ENCODE peak calls at places on chromosomes 12 and 14, in five cellular contexts. One of them, this sample, is unnamed.

GRCh38 chr14:69945905-69946304 is 66.7 kb downstream of the SMOC1 start:
- DNase-seq in GM06990: no peak
- DNase-seq in lower leg skin: no peak
- DNase-seq in globus pallidus: no peak
- DNase-seq in activated CD4-positive, alpha-beta T cell treated with anti-CD3 and anti-CD28 coated beads, Interleukin-2, amount 10 ng/mL, durations not matched to agents 24 days and 14 days: no peak
- DNase-seq in this sample: peak

GRCh38 chr14:106044949-106045596 is 518.7 kb downstream of the TMEM121 start:
- DNase-seq in GM06990: no peak
- DNase-seq in lower leg skin: no peak
- DNase-seq in globus pallidus: no peak
- DNase-seq in activated CD4-positive, alpha-beta T cell treated with anti-CD3 and anti-CD28 coated beads, Interleukin-2, amount 10 ng/mL, durations not matched to agents 24 days and 14 days: peak
- DNase-seq in this sample: no peak

GRCh38 chr14:59591641-59592040 is 15.0 kb upstream of the CCDC175 start:
- DNase-seq in GM06990: no peak
- DNase-seq in lower leg skin: no peak
- DNase-seq in globus pallidus: no peak
- DNase-seq in activated CD4-positive, alpha-beta T cell treated with anti-CD3 and anti-CD28 coated beads, Interleukin-2, amount 10 ng/mL, durations not matched to agents 24 days and 14 days: no peak
- DNase-seq in this sample: no peak

GRCh38 chr14:47959753-47960152 is 284.3 kb upstream of the MDGA2 start:
- DNase-seq in GM06990: no peak
- DNase-seq in lower leg skin: no peak
- DNase-seq in globus pallidus: no peak
- DNase-seq in activated CD4-positive, alpha-beta T cell treated with anti-CD3 and anti-CD28 coated beads, Interleukin-2, amount 10 ng/mL, durations not matched to agents 24 days and 14 days: no peak
- DNase-seq in this sample: no peak

GRCh38 chr14:102819790-102820330 is 42.6 kb downstream of the TRAF3 start:
- DNase-seq in GM06990: no peak
- DNase-seq in lower leg skin: no peak
- DNase-seq in globus pallidus: no peak
- DNase-seq in activated CD4-positive, alpha-beta T cell treated with anti-CD3 and anti-CD28 coated beads, Interleukin-2, amount 10 ng/mL, durations not matched to agents 24 days and 14 days: peak
- DNase-seq in this sample: no peak

GRCh38 chr14:104898195-104898558 is 26.5 kb upstream of the PLD4 start:
- DNase-seq in GM06990: no peak
- DNase-seq in lower leg skin: no peak
- DNase-seq in globus pallidus: no peak
- DNase-seq in activated CD4-positive, alpha-beta T cell treated with anti-CD3 and anti-CD28 coated beads, Interleukin-2, amount 10 ng/mL, durations not matched to agents 24 days and 14 days: no peak
- DNase-seq in this sample: no peak

GRCh38 chr12:52390739-52391617 is 5.5 kb upstream of the KRT84 start:
- DNase-seq in GM06990: no peak
- DNase-seq in lower leg skin: no peak
- DNase-seq in globus pallidus: peak
- DNase-seq in activated CD4-positive, alpha-beta T cell treated with anti-CD3 and anti-CD28 coated beads, Interleukin-2, amount 10 ng/mL, durations not matched to agents 24 days and 14 days: peak
- DNase-seq in this sample: no peak

GRCh38 chr14:73751157-73751691 is 37.0 kb upstream of the PNMA1 start:
- DNase-seq in GM06990: no peak
- DNase-seq in lower leg skin: no peak
- DNase-seq in globus pallidus: no peak
- DNase-seq in activated CD4-positive, alpha-beta T cell treated with anti-CD3 and anti-CD28 coated beads, Interleukin-2, amount 10 ng/mL, durations not matched to agents 24 days and 14 days: peak
- DNase-seq in this sample: no peak

GRCh38 chr14:71952381-71953363 is 20.4 kb downstream of the RGS6 start:
- DNase-seq in GM06990: no peak
- DNase-seq in lower leg skin: no peak
- DNase-seq in globus pallidus: no peak
- DNase-seq in activated CD4-positive, alpha-beta T cell treated with anti-CD3 and anti-CD28 coated beads, Interleukin-2, amount 10 ng/mL, durations not matched to agents 24 days and 14 days: no peak
- DNase-seq in this sample: no peak

GRCh38 chr14:29166507-29166906 is 399.9 kb downstream of the FOXG1 start:
- DNase-seq in GM06990: no peak
- DNase-seq in lower leg skin: no peak
- DNase-seq in globus pallidus: no peak
- DNase-seq in activated CD4-positive, alpha-beta T cell treated with anti-CD3 and anti-CD28 coated beads, Interleukin-2, amount 10 ng/mL, durations not matched to agents 24 days and 14 days: no peak
- DNase-seq in this sample: no peak

GRCh38 chr14:105412768-105413541 is 6.7 kb upstream of the MTA1 start:
- DNase-seq in GM06990: no peak
- DNase-seq in lower leg skin: no peak
- DNase-seq in globus pallidus: no peak
- DNase-seq in activated CD4-positive, alpha-beta T cell treated with anti-CD3 and anti-CD28 coated beads, Interleukin-2, amount 10 ng/mL, durations not matched to agents 24 days and 14 days: no peak
- DNase-seq in this sample: no peak

GRCh38 chr12:124512667-124513296 is 54.6 kb downstream of the NCOR2 start:
- DNase-seq in GM06990: no peak
- DNase-seq in lower leg skin: peak
- DNase-seq in globus pallidus: peak
- DNase-seq in activated CD4-positive, alpha-beta T cell treated with anti-CD3 and anti-CD28 coated beads, Interleukin-2, amount 10 ng/mL, durations not matched to agents 24 days and 14 days: no peak
- DNase-seq in this sample: peak

GRCh38 chr12:93361159-93361919 is 16.4 kb upstream of the NUDT4 start:
- DNase-seq in GM06990: no peak
- DNase-seq in lower leg skin: no peak
- DNase-seq in globus pallidus: no peak
- DNase-seq in activated CD4-positive, alpha-beta T cell treated with anti-CD3 and anti-CD28 coated beads, Interleukin-2, amount 10 ng/mL, durations not matched to agents 24 days and 14 days: no peak
- DNase-seq in this sample: peak

GRCh38 chr14:85241022-85241880 is 288.7 kb upstream of the FLRT2 start:
- DNase-seq in GM06990: no peak
- DNase-seq in lower leg skin: no peak
- DNase-seq in globus pallidus: no peak
- DNase-seq in activated CD4-positive, alpha-beta T cell treated with anti-CD3 and anti-CD28 coated beads, Interleukin-2, amount 10 ng/mL, durations not matched to agents 24 days and 14 days: no peak
- DNase-seq in this sample: peak

GRCh38 chr12:131050463-131051154 is 96.9 kb downstream of the ADGRD1 start:
- DNase-seq in GM06990: no peak
- DNase-seq in lower leg skin: no peak
- DNase-seq in globus pallidus: no peak
- DNase-seq in activated CD4-positive, alpha-beta T cell treated with anti-CD3 and anti-CD28 coated beads, Interleukin-2, amount 10 ng/mL, durations not matched to agents 24 days and 14 days: no peak
- DNase-seq in this sample: no peak

GRCh38 chr12:39122562-39123204 is 217.3 kb upstream of the CPNE8 start:
- DNase-seq in GM06990: no peak
- DNase-seq in lower leg skin: no peak
- DNase-seq in globus pallidus: no peak
- DNase-seq in activated CD4-positive, alpha-beta T cell treated with anti-CD3 and anti-CD28 coated beads, Interleukin-2, amount 10 ng/mL, durations not matched to agents 24 days and 14 days: no peak
- DNase-seq in this sample: no peak

GRCh38 chr14:64722842-64723447 is 18.7 kb downstream of the PLEKHG3 start:
- DNase-seq in GM06990: no peak
- DNase-seq in lower leg skin: no peak
- DNase-seq in globus pallidus: no peak
- DNase-seq in activated CD4-positive, alpha-beta T cell treated with anti-CD3 and anti-CD28 coated beads, Interleukin-2, amount 10 ng/mL, durations not matched to agents 24 days and 14 days: peak
- DNase-seq in this sample: no peak

GRCh38 chr12:110965574-110965973 is 45.2 kb upstream of the MYL2 start:
- DNase-seq in GM06990: no peak
- DNase-seq in lower leg skin: no peak
- DNase-seq in globus pallidus: no peak
- DNase-seq in activated CD4-positive, alpha-beta T cell treated with anti-CD3 and anti-CD28 coated beads, Interleukin-2, amount 10 ng/mL, durations not matched to agents 24 days and 14 days: no peak
- DNase-seq in this sample: no peak

GRCh38 chr14:49972840-49973239 is 80.0 kb downstream of the ARF6 start:
- DNase-seq in GM06990: no peak
- DNase-seq in lower leg skin: peak
- DNase-seq in globus pallidus: no peak
- DNase-seq in activated CD4-positive, alpha-beta T cell treated with anti-CD3 and anti-CD28 coated beads, Interleukin-2, amount 10 ng/mL, durations not matched to agents 24 days and 14 days: peak
- DNase-seq in this sample: peak

GRCh38 chr12:10227648-10228047 is 15.0 kb downstream of the GABARAPL1 start:
- DNase-seq in GM06990: no peak
- DNase-seq in lower leg skin: no peak
- DNase-seq in globus pallidus: no peak
- DNase-seq in activated CD4-positive, alpha-beta T cell treated with anti-CD3 and anti-CD28 coated beads, Interleukin-2, amount 10 ng/mL, durations not matched to agents 24 days and 14 days: no peak
- DNase-seq in this sample: no peak

GRCh38 chr14:51028851-51029754 is 65.8 kb downstream of the TRIM9 start:
- DNase-seq in GM06990: no peak
- DNase-seq in lower leg skin: no peak
- DNase-seq in globus pallidus: no peak
- DNase-seq in activated CD4-positive, alpha-beta T cell treated with anti-CD3 and anti-CD28 coated beads, Interleukin-2, amount 10 ng/mL, durations not matched to agents 24 days and 14 days: no peak
- DNase-seq in this sample: no peak